ENCODE peak calls at places on chromosomes 1 and 21, in ten cellular contexts. M, F, K, Z, S, Y, B, Q, P and N are unnamed samples.

GRCh38 chr1:181493885-181494284 is 10.6 kb downstream of the CACNA1E start:
- DNase-seq in M (no peak), F (no peak), K (no peak), Z (no peak), S (no peak), Y (no peak), B (no peak), Q (no peak), P (no peak), N (no peak)

GRCh38 chr1:160460683-160461287 is 60.4 kb downstream of the VANGL2 start:
- DNase-seq in M (no peak), F (no peak), K (no peak), Z (no peak), S (no peak), Y (no peak), B (no peak), Q (no peak), P (no peak), N (no peak)

GRCh38 chr1:160097196-160097910 is 1.1 kb downstream of the IGSF8 start:
- DNase-seq in M (no peak), F (no peak), K (no peak), Z (no peak), S (no peak), Y (no peak), B (peak; percentile 43), Q (no peak), P (no peak), N (no peak)

GRCh38 chr1:54794401-54795099 is 6.6 kb downstream of the TTC22 start:
- DNase-seq in M (no peak), F (no peak), K (no peak), Z (no peak), S (no peak), Y (no peak), B (no peak), Q (peak; percentile 43), P (no peak), N (no peak)

GRCh38 chr1:212699839-212700596 is at the start of gene BATF3:
- DNase-seq in M (peak; percentile 44), F (no peak), K (peak; percentile 55), Z (peak; percentile 67), S (peak; percentile 73), Y (no peak), B (peak; percentile 43), Q (no peak), P (no peak), N (no peak)

GRCh38 chr1:203507227-203507626 is 13.3 kb downstream of the OPTC start:
- DNase-seq in M (no peak), F (peak; percentile 38), K (no peak), Z (no peak), S (peak; percentile 56), Y (no peak), B (no peak), Q (no peak), P (no peak), N (no peak)

GRCh38 chr1:39469150-39469549 is 22.3 kb upstream of the BMP8A start:
- DNase-seq in M (no peak), F (no peak), K (no peak), Z (no peak), S (no peak), Y (no peak), B (no peak), Q (no peak), P (no peak), N (no peak)

GRCh38 chr1:81703352-81703735 is 97.4 kb upstream of the ADGRL2 start:
- DNase-seq in M (no peak), F (peak; percentile 70), K (no peak), Z (no peak), S (no peak), Y (no peak), B (no peak), Q (peak; percentile 50), P (no peak), N (peak; percentile 74)

GRCh38 chr1:18161690-18162089 is 54.1 kb downstream of the IGSF21 start:
- DNase-seq in M (no peak), F (no peak), K (no peak), Z (no peak), S (no peak), Y (no peak), B (no peak), Q (no peak), P (no peak), N (no peak)

GRCh38 chr1:152735648-152736047 is 22.2 kb upstream of the KPRP start:
- DNase-seq in M (peak; percentile 57), F (no peak), K (no peak), Z (no peak), S (no peak), Y (no peak), B (no peak), Q (no peak), P (no peak), N (no peak)

GRCh38 chr21:17818158-17819113 is 720 bp downstream of the C21orf91 start:
- DNase-seq in M (peak; percentile 76), F (peak; percentile 32), K (peak; percentile 81), Z (peak; percentile 76), S (peak; percentile 8), Y (no peak), B (peak; percentile 78), Q (peak; percentile 45), P (peak; percentile 46), N (peak; percentile 16)

GRCh38 chr21:31410763-31411278 is 66.8 kb upstream of the TIAM1 start:
- DNase-seq in M (no peak), F (no peak), K (no peak), Z (no peak), S (no peak), Y (no peak), B (peak; percentile 38), Q (no peak), P (no peak), N (peak; percentile 32)

GRCh38 chr21:44869860-44870747 is 3.4 kb downstream of the PTTG1IP start:
- DNase-seq in M (no peak), F (peak; percentile 88), K (no peak), Z (peak; percentile 40), S (no peak), Y (peak; percentile 93), B (no peak), Q (peak; percentile 90), P (peak; percentile 64), N (peak; percentile 96)

DNA sequence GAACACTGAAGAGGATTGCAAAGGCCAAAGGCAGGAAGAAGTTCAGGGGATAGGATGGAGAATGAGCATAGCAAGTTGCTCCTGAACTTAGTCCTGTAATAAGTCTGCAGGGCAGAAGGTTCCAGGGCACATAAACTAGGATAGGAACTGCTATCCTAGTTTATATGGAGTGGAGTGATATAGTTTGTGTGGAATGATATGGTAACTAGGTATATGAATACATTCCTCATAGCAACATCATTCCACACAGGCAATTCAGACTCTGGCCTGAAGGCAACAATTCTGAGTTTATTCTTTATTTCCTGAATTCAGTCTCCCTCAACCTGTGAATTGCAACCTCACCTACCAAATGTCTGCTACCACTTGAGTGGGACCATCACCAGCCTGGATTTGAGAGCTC is 154.9 kb upstream of the GREM2 start:
- DNase-seq in M (no peak), F (no peak), K (no peak), Z (no peak), S (no peak), Y (no peak), B (no peak), Q (no peak), P (no peak), N (peak; percentile 27)
- H3K4me1 ChIP-seq in M (peaks cover 9% of the 10 kb centered on the region), F (peaks cover 3% of the 10 kb centered on the region), K (no peaks in the 10 kb centered on the region), Z (no peaks in the 10 kb centered on the region), S (peaks cover 2% of the 10 kb centered on the region), Y (no peaks in the 10 kb centered on the region), B (no peaks in the 10 kb centered on the region), Q (no peaks in the 10 kb centered on the region), P (peaks cover 4% of the 10 kb centered on the region), N (peaks cover 13% of the 10 kb centered on the region)

GRCh38 chr1:52629021-52629643 is 3.8 kb upstream of the SHISAL2A start:
- DNase-seq in M (peak; percentile 54), F (peak; percentile 19), K (peak; percentile 53), Z (peak; percentile 90), S (peak; percentile 49), Y (no peak), B (no peak), Q (no peak), P (peak; percentile 52), N (no peak)
- H3K4me2 ChIP-seq in M (no peak overlapping the region), F (peak overlapping the region; percentile 65), K (no peak overlapping the region), Z (peak overlapping the region; percentile 53), S (no peak overlapping the region), Y (no peak overlapping the region), B (no peak overlapping the region), Q (no peak overlapping the region), P (no peak overlapping the region), N (peak overlapping the region; percentile 57)

GRCh38 chr1:225593414-225593813 is 59.5 kb downstream of the ENAH start:
- DNase-seq in M (no peak), F (no peak), K (no peak), Z (no peak), S (no peak), Y (no peak), B (no peak), Q (no peak), P (no peak), N (no peak)
- H3K79me2 ChIP-seq in M (peaks cover 100% of the 10 kb centered on the region), F (peaks cover 27% of the 10 kb centered on the region), K (peaks cover 13% of the 10 kb centered on the region), Z (peaks cover 100% of the 10 kb centered on the region), S (peaks cover 100% of the 10 kb centered on the region), Y (peaks cover 68% of the 10 kb centered on the region), B (no peaks in the 10 kb centered on the region), Q (peaks cover 45% of the 10 kb centered on the region), P (peaks cover 45% of the 10 kb centered on the region), N (peaks cover 97% of the 10 kb centered on the region)

GRCh38 chr1:235624751-235625192 is 24.8 kb downstream of the GNG4 start:
- DNase-seq in M (no peak), F (peak; percentile 60), K (no peak), Z (no peak), S (no peak), Y (no peak), B (no peak), Q (no peak), P (no peak), N (peak; percentile 94)
- H3K4me1 ChIP-seq in M (peaks cover 32% of the 10 kb centered on the region), F (no peaks in the 10 kb centered on the region), K (peaks cover 11% of the 10 kb centered on the region), Z (peaks cover 4% of the 10 kb centered on the region), S (peaks cover 2% of the 10 kb centered on the region), Y (peaks cover 3% of the 10 kb centered on the region), B (no peaks in the 10 kb centered on the region), Q (no peaks in the 10 kb centered on the region), P (peaks cover 19% of the 10 kb centered on the region), N (peaks cover 6% of the 10 kb centered on the region)

DNA sequence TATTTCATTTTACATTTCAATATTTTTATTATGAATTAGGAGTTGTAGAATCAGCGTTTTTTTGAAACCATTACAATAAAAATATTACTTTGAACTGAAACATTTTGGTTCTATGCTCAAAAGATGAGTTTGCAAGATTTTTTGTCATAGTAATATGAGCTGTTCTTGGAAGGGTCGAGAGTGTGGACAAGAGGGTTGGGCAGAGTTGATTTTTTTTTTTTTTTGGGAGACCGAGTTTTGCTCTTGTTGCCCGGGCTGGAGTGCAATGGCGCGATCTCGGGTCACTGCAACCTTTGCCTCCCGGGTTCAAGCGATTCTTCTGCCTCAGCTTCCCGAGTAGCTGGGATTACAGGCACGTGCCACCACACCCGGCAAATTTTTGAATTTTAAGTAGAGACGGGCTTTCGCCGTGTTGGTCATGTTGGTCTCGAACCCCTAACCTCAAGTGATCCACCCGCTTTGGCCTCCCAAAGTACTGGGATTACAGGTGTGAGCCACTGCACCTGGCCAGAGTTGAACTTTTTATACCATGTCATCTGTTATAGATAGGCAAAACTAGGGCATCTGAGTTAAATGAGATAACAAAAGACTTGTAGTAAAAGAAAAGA is 3.3 kb downstream of the CACYBP start:
- DNase-seq in M (no peak), F (no peak), K (no peak), Z (no peak), S (no peak), Y (no peak), B (no peak), Q (no peak), P (no peak), N (no peak)
- H3K4me2 ChIP-seq in M (peak overlapping the region; percentile 88), F (no peak overlapping the region), K (peak overlapping the region; percentile 1), Z (peak overlapping the region; percentile 88), S (no peak overlapping the region), Y (no peak overlapping the region), B (peak overlapping the region; percentile 85), Q (no peak overlapping the region), P (no peak overlapping the region), N (no peak overlapping the region)

GRCh38 chr1:32960819-32961355 is 3.7 kb downstream of the RNF19B start:
- DNase-seq in M (no peak), F (no peak), K (no peak), Z (no peak), S (peak; percentile 34), Y (no peak), B (peak; percentile 77), Q (no peak), P (no peak), N (no peak)
- H3K79me2 ChIP-seq in M (peaks cover 56% of the 10 kb centered on the region), F (peaks cover 33% of the 10 kb centered on the region), K (no peaks in the 10 kb centered on the region), Z (peaks cover 52% of the 10 kb centered on the region), S (peaks cover 81% of the 10 kb centered on the region), Y (peaks cover 71% of the 10 kb centered on the region), B (peaks cover 80% of the 10 kb centered on the region), Q (peaks cover 79% of the 10 kb centered on the region), P (peaks cover 2% of the 10 kb centered on the region), N (peaks cover 77% of the 10 kb centered on the region)